ENCODE peak calls at places on chromosomes 12 and 14, in eight cellular contexts. One of them, this sample, is unnamed.
A peak's percentile ranks its signal among the peaks of the same experiment; 100 is the strongest.

GRCh38 chr12:42475055-42475454 is 114.5 kb downstream of the PRICKLE1 start:
- DNase-seq in amygdala: no peak
- DNase-seq in transverse colon: no peak
- DNase-seq in HT-29: no peak
- DNase-seq in NCI-H1417 treated with DMSO at 0.1 percent for 48 hours: no peak
- DNase-seq in type B pancreatic cell: no peak
- DNase-seq in activated CD4-positive, alpha-beta T cell treated with anti-CD3 and anti-CD28 coated beads, Interleukin-2, amount 50 U/mL, for 24 hours: no peak
- DNase-seq in retina: no peak
- DNase-seq in this sample: no peak

GRCh38 chr14:102525213-102526143 is 15.9 kb upstream of the ANKRD9 start:
- DNase-seq in amygdala: no peak
- DNase-seq in transverse colon: peak; percentile 63
- DNase-seq in HT-29: peak; percentile 55
- DNase-seq in NCI-H1417 treated with DMSO at 0.1 percent for 48 hours: no peak
- DNase-seq in type B pancreatic cell: no peak
- DNase-seq in activated CD4-positive, alpha-beta T cell treated with anti-CD3 and anti-CD28 coated beads, Interleukin-2, amount 50 U/mL, for 24 hours: no peak
- DNase-seq in retina: no peak
- DNase-seq in this sample: no peak

GRCh38 chr14:69318901-69319475 is 59.0 kb downstream of the GALNT16 start:
- DNase-seq in amygdala: no peak
- DNase-seq in transverse colon: no peak
- DNase-seq in HT-29: no peak
- DNase-seq in NCI-H1417 treated with DMSO at 0.1 percent for 48 hours: no peak
- DNase-seq in type B pancreatic cell: peak; percentile 36
- DNase-seq in activated CD4-positive, alpha-beta T cell treated with anti-CD3 and anti-CD28 coated beads, Interleukin-2, amount 50 U/mL, for 24 hours: no peak
- DNase-seq in retina: no peak
- DNase-seq in this sample: no peak

GRCh38 chr14:69316449-69317391 is 56.8 kb downstream of the GALNT16 start:
- DNase-seq in amygdala: no peak
- DNase-seq in transverse colon: peak; percentile 28
- DNase-seq in HT-29: peak; percentile 0
- DNase-seq in NCI-H1417 treated with DMSO at 0.1 percent for 48 hours: no peak
- DNase-seq in type B pancreatic cell: peak; percentile 42
- DNase-seq in activated CD4-positive, alpha-beta T cell treated with anti-CD3 and anti-CD28 coated beads, Interleukin-2, amount 50 U/mL, for 24 hours: no peak
- DNase-seq in retina: no peak
- DNase-seq in this sample: no peak

GRCh38 chr14:55712505-55712904 is 132.5 kb downstream of the KTN1 start:
- DNase-seq in amygdala: no peak
- DNase-seq in transverse colon: no peak
- DNase-seq in HT-29: no peak
- DNase-seq in NCI-H1417 treated with DMSO at 0.1 percent for 48 hours: no peak
- DNase-seq in type B pancreatic cell: no peak
- DNase-seq in activated CD4-positive, alpha-beta T cell treated with anti-CD3 and anti-CD28 coated beads, Interleukin-2, amount 50 U/mL, for 24 hours: no peak
- DNase-seq in retina: no peak
- DNase-seq in this sample: no peak

GRCh38 chr14:99644723-99645544 is at the start of gene HHIPL1:
- DNase-seq in amygdala: no peak
- DNase-seq in transverse colon: no peak
- DNase-seq in HT-29: no peak
- DNase-seq in NCI-H1417 treated with DMSO at 0.1 percent for 48 hours: no peak
- DNase-seq in type B pancreatic cell: no peak
- DNase-seq in activated CD4-positive, alpha-beta T cell treated with anti-CD3 and anti-CD28 coated beads, Interleukin-2, amount 50 U/mL, for 24 hours: no peak
- DNase-seq in retina: peak; percentile 59
- DNase-seq in this sample: no peak

GRCh38 chr14:52455291-52456088 is 96.8 kb downstream of the TXNDC16 start:
- DNase-seq in amygdala: no peak
- DNase-seq in transverse colon: no peak
- DNase-seq in HT-29: no peak
- DNase-seq in NCI-H1417 treated with DMSO at 0.1 percent for 48 hours: no peak
- DNase-seq in type B pancreatic cell: no peak
- DNase-seq in activated CD4-positive, alpha-beta T cell treated with anti-CD3 and anti-CD28 coated beads, Interleukin-2, amount 50 U/mL, for 24 hours: no peak
- DNase-seq in retina: no peak
- DNase-seq in this sample: no peak

GRCh38 chr14:96091941-96092411 is 52.8 kb downstream of the C14orf132 start:
- DNase-seq in amygdala: no peak
- DNase-seq in transverse colon: no peak
- DNase-seq in HT-29: no peak
- DNase-seq in NCI-H1417 treated with DMSO at 0.1 percent for 48 hours: no peak
- DNase-seq in type B pancreatic cell: no peak
- DNase-seq in activated CD4-positive, alpha-beta T cell treated with anti-CD3 and anti-CD28 coated beads, Interleukin-2, amount 50 U/mL, for 24 hours: no peak
- DNase-seq in retina: peak; percentile 30
- DNase-seq in this sample: no peak

GRCh38 chr12:34186492-34186891 is 164.2 kb downstream of the ALG10 start:
- DNase-seq in amygdala: no peak
- DNase-seq in transverse colon: no peak
- DNase-seq in HT-29: peak; percentile 10
- DNase-seq in NCI-H1417 treated with DMSO at 0.1 percent for 48 hours: no peak
- DNase-seq in type B pancreatic cell: no peak
- DNase-seq in activated CD4-positive, alpha-beta T cell treated with anti-CD3 and anti-CD28 coated beads, Interleukin-2, amount 50 U/mL, for 24 hours: no peak
- DNase-seq in retina: no peak
- DNase-seq in this sample: no peak

GRCh38 chr14:101823081-101823480 is 61.6 kb downstream of the PPP2R5C start:
- DNase-seq in amygdala: no peak
- DNase-seq in transverse colon: no peak
- DNase-seq in HT-29: no peak
- DNase-seq in NCI-H1417 treated with DMSO at 0.1 percent for 48 hours: peak; percentile 18
- DNase-seq in type B pancreatic cell: no peak
- DNase-seq in activated CD4-positive, alpha-beta T cell treated with anti-CD3 and anti-CD28 coated beads, Interleukin-2, amount 50 U/mL, for 24 hours: no peak
- DNase-seq in retina: no peak
- DNase-seq in this sample: no peak

GRCh38 chr12:121992059-121992879 is 29.4 kb upstream of the BCL7A start:
- DNase-seq in amygdala: no peak
- DNase-seq in transverse colon: no peak
- DNase-seq in HT-29: peak; percentile 56
- DNase-seq in NCI-H1417 treated with DMSO at 0.1 percent for 48 hours: no peak
- DNase-seq in type B pancreatic cell: no peak
- DNase-seq in activated CD4-positive, alpha-beta T cell treated with anti-CD3 and anti-CD28 coated beads, Interleukin-2, amount 50 U/mL, for 24 hours: peak; percentile 37
- DNase-seq in retina: no peak
- DNase-seq in this sample: peak; percentile 61

GRCh38 chr14:31990959-31991541 is 86.1 kb upstream of the ARHGAP5 start:
- DNase-seq in amygdala: no peak
- DNase-seq in transverse colon: no peak
- DNase-seq in HT-29: peak; percentile 63
- DNase-seq in NCI-H1417 treated with DMSO at 0.1 percent for 48 hours: no peak
- DNase-seq in type B pancreatic cell: no peak
- DNase-seq in activated CD4-positive, alpha-beta T cell treated with anti-CD3 and anti-CD28 coated beads, Interleukin-2, amount 50 U/mL, for 24 hours: no peak
- DNase-seq in retina: no peak
- DNase-seq in this sample: no peak

GRCh38 chr12:50218386-50218785 is 51.2 kb upstream of the CERS5 start:
- DNase-seq in amygdala: no peak
- DNase-seq in transverse colon: no peak
- DNase-seq in HT-29: no peak
- DNase-seq in NCI-H1417 treated with DMSO at 0.1 percent for 48 hours: no peak
- DNase-seq in type B pancreatic cell: no peak
- DNase-seq in activated CD4-positive, alpha-beta T cell treated with anti-CD3 and anti-CD28 coated beads, Interleukin-2, amount 50 U/mL, for 24 hours: no peak
- DNase-seq in retina: no peak
- DNase-seq in this sample: no peak

GRCh38 chr12:31722580-31722979 is 6.2 kb downstream of the AMN1 start:
- DNase-seq in amygdala: no peak
- DNase-seq in transverse colon: no peak
- DNase-seq in HT-29: no peak
- DNase-seq in NCI-H1417 treated with DMSO at 0.1 percent for 48 hours: no peak
- DNase-seq in type B pancreatic cell: no peak
- DNase-seq in activated CD4-positive, alpha-beta T cell treated with anti-CD3 and anti-CD28 coated beads, Interleukin-2, amount 50 U/mL, for 24 hours: no peak
- DNase-seq in retina: no peak
- DNase-seq in this sample: no peak

GRCh38 chr14:72742682-72743195 is 151.2 kb downstream of the DPF3 start:
- DNase-seq in amygdala: no peak
- DNase-seq in transverse colon: no peak
- DNase-seq in HT-29: no peak
- DNase-seq in NCI-H1417 treated with DMSO at 0.1 percent for 48 hours: no peak
- DNase-seq in type B pancreatic cell: peak; percentile 43
- DNase-seq in activated CD4-positive, alpha-beta T cell treated with anti-CD3 and anti-CD28 coated beads, Interleukin-2, amount 50 U/mL, for 24 hours: no peak
- DNase-seq in retina: no peak
- DNase-seq in this sample: no peak

This sample was measured in stimulated activated CD4-positive, alpha-beta T cell treated with anti-CD3 and anti-CD28 coated beads, Interleukin-15, amount 100 ng/mL, for 48 hours.